ENCODE peak calls at places on chromosome 14, in six cellular contexts. D, U, X, E, Q and M are unnamed samples.

GRCh38 chr14:76420827-76421226 is 44.9 kb downstream of the ESRRB start:
- DNase-seq in X (no peak), U (no peak), E (no peak), D (no peak), Q (no peak), M (no peak)

GRCh38 chr14:36009643-36010042 is 166.9 kb downstream of the PTCSC3 start:
- DNase-seq in D (no peak), X (no peak), E (no peak), Q (no peak), U (no peak), M (no peak)

GRCh38 chr14:105249175-105250007 is 1.1 kb downstream of the BTBD6 start:
- DNase-seq in Q (no peak), X (no peak), U (no peak), E (no peak), D (peak), M (no peak)

GRCh38 chr14:80215081-80215480 is 3.8 kb upstream of the DIO2 start:
- DNase-seq in E (no peak), Q (peak), X (no peak), U (no peak), D (no peak), M (no peak)

GRCh38 chr14:79862045-79862444 is 349.3 kb downstream of the DIO2 start:
- DNase-seq in E (no peak), Q (no peak), U (no peak), X (no peak), D (no peak), M (no peak)

GRCh38 chr14:35814371-35815005 is 5.4 kb upstream of the RALGAPA1 start:
- DNase-seq in E (peak), Q (no peak), X (peak), U (peak), D (peak), M (peak)

GRCh38 chr14:23380197-23381016 is 3.6 kb downstream of the CMTM5 start:
- DNase-seq in D (no peak), E (no peak), U (no peak), X (no peak), Q (no peak), M (no peak)

GRCh38 chr14:68279777-68280233 is 460.2 kb downstream of the RAD51B start:
- DNase-seq in E (no peak), X (no peak), D (no peak), Q (no peak), U (no peak), M (no peak)

GRCh38 chr14:71235865-71236264 is 328.6 kb downstream of the PCNX1 start:
- DNase-seq in Q (peak), E (no peak), X (no peak), D (no peak), U (peak), M (no peak)

GRCh38 chr14:89270439-89271227 is 146.4 kb downstream of the FOXN3 start:
- DNase-seq in E (peak), D (no peak), U (no peak), Q (no peak), X (no peak), M (no peak)

GRCh38 chr14:92677087-92677668 is 71.2 kb downstream of the LGMN start:
- DNase-seq in U (no peak), X (no peak), E (no peak), Q (no peak), D (no peak), M (no peak)

GRCh38 chr14:88189040-88189839 is 133.8 kb downstream of the KCNK10 start:
- DNase-seq in Q (peak), X (peak), E (peak), U (peak), D (peak), M (peak)

GRCh38 chr14:68520637-68521556 is 272.0 kb downstream of the ZFP36L1 start:
- DNase-seq in E (peak), X (no peak), U (no peak), Q (no peak), D (no peak), M (no peak)

GRCh38 chr14:76950043-76951020 is 78.2 kb downstream of the IRF2BPL start:
- DNase-seq in Q (no peak), U (no peak), E (no peak), D (peak), X (peak), M (no peak)

GRCh38 chr14:69443296-69443805 is 41.2 kb upstream of the PLEKHD1 start:
- DNase-seq in U (no peak), E (peak), Q (no peak), X (no peak), D (no peak), M (no peak)

GRCh38 chr14:25090716-25091454 is 40.9 kb upstream of the STXBP6 start:
- DNase-seq in Q (peak), E (peak), U (no peak), X (no peak), D (peak), M (no peak)

GRCh38 chr14:24425704-24426103 is 3.8 kb downstream of the CBLN3 start:
- DNase-seq in X (peak), D (peak), Q (peak), U (no peak), E (peak), M (peak)

GRCh38 chr14:58805605-58806358 is 168.0 kb downstream of the DACT1 start:
- DNase-seq in D (peak), E (no peak), Q (no peak), U (peak), X (no peak), M (no peak)

GRCh38 chr14:105154476-105154871 is 14.1 kb downstream of the JAG2 start:
- DNase-seq in U (no peak), X (no peak), Q (no peak), D (no peak), E (no peak), M (no peak)

GRCh38 chr14:100868621-100869370 is 34.7 kb downstream of the RTL1 start:
- DNase-seq in X (no peak), D (no peak), U (no peak), Q (no peak), E (no peak), M (no peak)

GRCh38 chr14:91220581-91221000 is 23.9 kb downstream of the GPR68 start:
- DNase-seq in E (peak), Q (no peak), X (no peak), U (no peak), D (no peak), M (no peak)

GRCh38 chr14:88630565-88630964 is 67.7 kb downstream of the ZC3H14 start:
- DNase-seq in Q (peak), X (peak), D (peak), E (peak), U (no peak), M (no peak)

GRCh38 chr14:104318558-104319488 is 180.4 kb downstream of the KIF26A start:
- DNase-seq in U (no peak), E (no peak), Q (no peak), D (no peak), X (no peak), M (no peak)